ENCODE peak calls at places on chromosomes 16 and 17, in seven cellular contexts. B, W, K, Q, E, I and R are unnamed samples.

GRCh38 chr16:88737298-88738166 is 31.2 kb downstream of the CTU2 start:
- DNase-seq in B (peak), W (peak), K (peak), Q (peak), E (peak), I (peak), R (peak)

GRCh38 chr17:37322826-37323561 is 52.8 kb upstream of the C17orf78 start:
- DNase-seq in B (no peak), W (no peak), K (no peak), Q (no peak), E (no peak), I (no peak), R (no peak)

GRCh38 chr16:85057212-85057889 is 29.8 kb downstream of the KIAA0513 start:
- DNase-seq in B (peak), W (no peak), K (no peak), Q (no peak), E (no peak), I (no peak), R (no peak)

GRCh38 chr17:4229627-4230026 is 34.2 kb downstream of the ANKFY1 start:
- DNase-seq in B (peak), W (peak), K (peak), Q (no peak), E (peak), I (no peak), R (peak)

GRCh38 chr16:61792194-61792904 is 243.9 kb downstream of the CDH8 start:
- DNase-seq in B (peak), W (no peak), K (no peak), Q (no peak), E (peak), I (no peak), R (peak)

GRCh38 chr17:28925912-28926365 is 23.1 kb upstream of the DHRS13 start:
- DNase-seq in B (no peak), W (no peak), K (peak), Q (no peak), E (peak), I (no peak), R (peak)

GRCh38 chr16:12267491-12267890 is 291.0 kb downstream of the SNX29 start:
- DNase-seq in B (no peak), W (no peak), K (no peak), Q (no peak), E (no peak), I (no peak), R (no peak)

GRCh38 chr17:46947236-46947635 is 24.3 kb downstream of the GOSR2 start:
- DNase-seq in B (no peak), W (no peak), K (no peak), Q (no peak), E (no peak), I (no peak), R (no peak)

GRCh38 chr16:84593825-84594724 is 23.8 kb downstream of the COTL1 start:
- DNase-seq in B (no peak), W (no peak), K (no peak), Q (peak), E (no peak), I (no peak), R (no peak)

GRCh38 chr17:265726-266125 is 84.3 kb upstream of the DOC2B start:
- DNase-seq in B (no peak), W (peak), K (no peak), Q (no peak), E (no peak), I (no peak), R (no peak)

GRCh38 chr16:79997257-79997656 is 396.7 kb upstream of the MAF start:
- DNase-seq in B (peak), W (no peak), K (peak), Q (no peak), E (peak), I (no peak), R (peak)

GRCh38 chr17:2058521-2059124 is 3.7 kb downstream of the HIC1 start:
- DNase-seq in B (no peak), W (peak), K (peak), Q (peak), E (no peak), I (peak), R (no peak)

GRCh38 chr17:48443712-48444111 is 13.7 kb upstream of the SKAP1 start:
- DNase-seq in B (no peak), W (no peak), K (no peak), Q (no peak), E (no peak), I (no peak), R (no peak)

GRCh38 chr16:12199524-12199923 is 223.0 kb downstream of the SNX29 start:
- DNase-seq in B (peak), W (no peak), K (no peak), Q (no peak), E (no peak), I (no peak), R (no peak)